ENCODE peak calls at places on chromosome 18, in four cellular contexts. L is HepG2, P is GM12878, H is K562. J is an unnamed sample.

GRCh38 chr18:7740815-7741214 is 173.7 kb downstream of the PTPRM start:
- DNase-seq in P (no peak), L (no peak), H (no peak), J (no peak)

GRCh38 chr18:80159713-80160636 is 50.9 kb downstream of the ADNP2 start:
- DNase-seq in P (no peak), H (no peak), L (no peak), J (no peak)

GRCh38 chr18:832085-832681 is 20.1 kb upstream of the YES1 start:
- DNase-seq in H (peak), P (no peak), L (peak), J (no peak)

GRCh38 chr18:50806208-50806616 is 13.6 kb downstream of the MRO start:
- DNase-seq in L (peak), H (peak), P (no peak), J (no peak)

GRCh38 chr18:66066191-66066590 is 315.4 kb downstream of the CDH7 start:
- DNase-seq in H (no peak), L (no peak), P (no peak), J (no peak)

GRCh38 chr18:79857082-79857661 is 59.4 kb downstream of the KCNG2 start:
- DNase-seq in H (peak), L (peak), P (no peak), J (peak)

GRCh38 chr18:845152-845819 is 33.2 kb upstream of the YES1 start:
- DNase-seq in L (peak), H (no peak), P (no peak), J (peak)

GRCh38 chr18:39455300-39455699 is 1889.7 kb upstream of the CELF4 start:
- DNase-seq in H (no peak), L (peak), P (no peak), J (no peak)

GRCh38 chr18:36850527-36851201 is 21.7 kb downstream of the KIAA1328 start:
- DNase-seq in L (peak), H (peak), P (no peak), J (no peak)

GRCh38 chr18:23495723-23496440 is 7.4 kb upstream of the RMC1 start:
- DNase-seq in H (no peak), L (no peak), P (no peak), J (no peak)

GRCh38 chr18:72833471-72833870 is 34.3 kb downstream of the NETO1 start:
- DNase-seq in H (no peak), P (no peak), L (no peak), J (no peak)

GRCh38 chr18:34224423-34225217 is at the start of gene NOL4:
- DNase-seq in P (no peak), H (no peak), L (peak), J (no peak)

GRCh38 chr18:4672152-4672551 is 217.0 kb upstream of the DLGAP1 start:
- DNase-seq in L (no peak), H (no peak), P (peak), J (no peak)

GRCh38 chr18:47817017-47817911 is 113.2 kb downstream of the SMAD2 start:
- DNase-seq in H (no peak), L (no peak), P (no peak), J (no peak)

GRCh38 chr18:77572537-77572936 is 322.9 kb downstream of the GALR1 start:
- DNase-seq in H (no peak), L (no peak), P (no peak), J (no peak)

GRCh38 chr18:51030537-51031258 is 685 bp downstream of the SMAD4 start:
- DNase-seq in L (peak), P (no peak), H (peak), J (peak)

GRCh38 chr18:75210274-75211001 is at the start of gene TSHZ1:
- DNase-seq in P (peak), H (peak), L (peak), J (peak)

GRCh38 chr18:73891572-73892421 is 255.8 kb downstream of the FBXO15 start:
- DNase-seq in P (no peak), H (peak), L (no peak), J (no peak)

GRCh38 chr18:64017870-64018269 is 48.0 kb downstream of the SERPINB8 start:
- DNase-seq in P (no peak), L (peak), H (no peak), J (peak)

GRCh38 chr18:54223568-54224241 is 764 bp downstream of the MBD2 start:
- DNase-seq in P (no peak), H (peak), L (no peak), J (peak)

GRCh38 chr18:51522338-51522737 is 324.9 kb upstream of the MEX3C start:
- DNase-seq in L (no peak), P (no peak), H (no peak), J (no peak)

GRCh38 chr18:31070206-31070605 is 27.7 kb upstream of the DSC3 start:
- DNase-seq in L (no peak), P (no peak), H (no peak), J (no peak)

GRCh38 chr18:394997-395383 is 105.5 kb downstream of the COLEC12 start:
- DNase-seq in P (no peak), H (no peak), L (no peak), J (no peak)

GRCh38 chr18:53864758-53865157 is 359.7 kb downstream of the MBD2 start:
- DNase-seq in L (no peak), H (no peak), P (no peak), J (no peak)

GRCh38 chr18:35707674-35708073 is 126.1 kb downstream of the GALNT1 start:
- DNase-seq in L (no peak), P (no peak), H (no peak), J (no peak)

GRCh38 chr18:36247036-36247435 is 50.5 kb upstream of the FHOD3 start:
- DNase-seq in P (no peak), L (no peak), H (no peak), J (no peak)

GRCh38 chr18:39497819-39498218 is 1932.2 kb upstream of the CELF4 start:
- DNase-seq in L (no peak), P (no peak), H (no peak), J (no peak)

GRCh38 chr18:68822926-68823325 is 25.0 kb downstream of the CCDC102B start:
- DNase-seq in L (no peak), H (no peak), P (no peak), J (no peak)

GRCh38 chr18:4831791-4832375 is 365.2 kb downstream of the AKAIN1 start:
- DNase-seq in L (no peak), P (no peak), H (no peak), J (no peak)

GRCh38 chr18:839224-840079 is 27.4 kb upstream of the YES1 start:
- DNase-seq in P (peak), H (peak), L (peak), J (peak)

GRCh38 chr18:22505136-22505535 is 87.4 kb upstream of the CTAGE1 start:
- DNase-seq in H (no peak), L (no peak), P (no peak), J (no peak)

GRCh38 chr18:3747176-3747973 is 297.4 kb downstream of the TGIF1 start:
- DNase-seq in P (no peak), L (no peak), H (no peak), J (no peak)

GRCh38 chr18:79765491-79766245 is 32.1 kb upstream of the KCNG2 start:
- DNase-seq in P (no peak), H (no peak), L (no peak), J (no peak)

GRCh38 chr18:61308795-61309393 is 24.3 kb upstream of the CDH20 start:
- DNase-seq in L (no peak), H (no peak), P (no peak), J (no peak)

GRCh38 chr18:36158261-36158867 is 28.7 kb downstream of the ELP2 start:
- DNase-seq in L (no peak), P (no peak), H (no peak), J (no peak)

GRCh38 chr18:9737814-9738160 is 29.7 kb downstream of the RAB31 start:
- DNase-seq in L (no peak), H (no peak), P (no peak), J (no peak)
- TF ChIP-seq RFX5 in L (no peak), H (no peak), P (no peak), J (no peak)

DNA sequence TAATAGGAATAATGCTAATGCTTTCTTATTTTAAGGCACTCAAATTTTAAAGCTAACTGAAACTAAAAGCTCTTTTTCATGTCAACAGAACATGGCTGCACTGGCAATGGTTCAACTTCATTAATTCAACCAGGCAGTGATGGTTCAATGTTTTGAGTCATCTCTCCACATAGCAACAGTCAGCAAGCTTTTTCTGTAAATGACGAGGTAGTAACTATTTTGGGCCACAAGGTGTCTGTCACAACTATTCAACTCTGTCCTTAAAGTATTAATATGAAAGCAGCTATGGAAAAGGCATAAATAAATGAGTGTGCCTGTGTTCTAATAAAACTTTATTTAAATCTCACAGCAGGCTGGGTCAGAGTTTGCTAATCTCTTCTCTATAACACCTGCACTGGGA is 1425.6 kb upstream of the PIK3C3 start:
- DNase-seq in L (peak), P (no peak), H (no peak), J (no peak)
- TF ChIP-seq CHD4 in L (no peak), P (no peak), H (no peak), J (no peak)

GRCh38 chr18:62531078-62531477 is 8.3 kb downstream of the ZCCHC2 start:
- DNase-seq in P (no peak), L (no peak), H (no peak), J (no peak)
- H3K4me2 ChIP-seq in P (peak), L (peak), H (no peak), J (no peak)

GRCh38 chr18:70380915-70381896 is 92.4 kb downstream of the SOCS6 start:
- DNase-seq in H (peak), L (peak), P (no peak), J (peak)
- TF ChIP-seq RFX5 in H (no peak), L (no peak), P (no peak), J (no peak)

GRCh38 chr18:49371786-49372185 is 88.7 kb downstream of the DYM start:
- DNase-seq in H (no peak), L (no peak), P (no peak), J (no peak)
- TF ChIP-seq CHD4 in H (no peak), L (no peak), P (no peak), J (no peak)

DNA sequence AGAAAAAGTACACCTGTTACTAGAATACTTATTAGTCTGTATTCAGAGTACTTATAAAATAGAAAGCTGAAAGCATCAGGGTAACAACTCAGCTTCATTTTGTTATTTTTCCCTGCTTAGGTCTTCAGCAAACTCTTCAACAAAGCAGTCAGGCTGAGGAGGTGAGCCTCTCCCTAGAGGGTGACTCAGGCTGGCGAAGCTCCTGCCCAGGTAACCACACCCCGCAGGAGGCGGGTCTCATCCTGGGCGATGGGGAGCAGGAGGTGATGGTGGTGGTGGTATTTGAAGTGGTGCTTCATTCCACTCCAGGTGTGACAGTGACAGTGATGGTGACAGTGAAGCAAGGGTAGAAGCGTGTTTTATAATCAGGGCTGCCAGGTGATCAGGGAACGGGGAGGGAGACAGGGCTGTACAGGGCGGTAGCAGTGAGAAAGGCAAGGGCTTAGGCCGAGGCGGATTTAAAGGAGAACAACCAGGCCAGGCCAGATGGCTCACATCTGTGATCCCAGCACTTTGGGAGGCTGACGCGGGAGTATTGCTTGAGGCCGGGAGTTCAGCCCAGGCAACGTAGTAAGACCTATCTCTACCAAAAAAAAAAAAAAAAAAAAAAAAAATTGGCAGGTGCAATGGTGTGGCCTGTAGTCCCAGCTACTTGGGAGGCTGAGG is 127.1 kb downstream of the SOCS6 start:
- DNase-seq in P (no peak), H (no peak), L (no peak), J (no peak)
- H3K4me2 ChIP-seq in P (no peak), H (no peak), L (no peak), J (peak)

GRCh38 chr18:41761329-41762028 is 193.6 kb upstream of the PIK3C3 start:
- DNase-seq in L (no peak), P (no peak), H (no peak), J (peak)
- TF ChIP-seq RFX5 in L (no peak), P (no peak), H (no peak), J (no peak)

GRCh38 chr18:45378308-45378707 is 237.0 kb upstream of the SLC14A2 start:
- DNase-seq in L (no peak), H (no peak), P (no peak), J (no peak)

GRCh38 chr18:45370190-45371010 is 244.9 kb upstream of the SLC14A2 start:
- DNase-seq in L (no peak), P (no peak), H (no peak), J (no peak)

GRCh38 chr18:45373286-45373880 is 241.9 kb upstream of the SLC14A2 start:
- DNase-seq in P (no peak), L (no peak), H (no peak), J (no peak)

GRCh38 chr18:45378933-45379332 is 236.3 kb upstream of the SLC14A2 start:
- DNase-seq in P (no peak), H (no peak), L (no peak), J (no peak)

DNA sequence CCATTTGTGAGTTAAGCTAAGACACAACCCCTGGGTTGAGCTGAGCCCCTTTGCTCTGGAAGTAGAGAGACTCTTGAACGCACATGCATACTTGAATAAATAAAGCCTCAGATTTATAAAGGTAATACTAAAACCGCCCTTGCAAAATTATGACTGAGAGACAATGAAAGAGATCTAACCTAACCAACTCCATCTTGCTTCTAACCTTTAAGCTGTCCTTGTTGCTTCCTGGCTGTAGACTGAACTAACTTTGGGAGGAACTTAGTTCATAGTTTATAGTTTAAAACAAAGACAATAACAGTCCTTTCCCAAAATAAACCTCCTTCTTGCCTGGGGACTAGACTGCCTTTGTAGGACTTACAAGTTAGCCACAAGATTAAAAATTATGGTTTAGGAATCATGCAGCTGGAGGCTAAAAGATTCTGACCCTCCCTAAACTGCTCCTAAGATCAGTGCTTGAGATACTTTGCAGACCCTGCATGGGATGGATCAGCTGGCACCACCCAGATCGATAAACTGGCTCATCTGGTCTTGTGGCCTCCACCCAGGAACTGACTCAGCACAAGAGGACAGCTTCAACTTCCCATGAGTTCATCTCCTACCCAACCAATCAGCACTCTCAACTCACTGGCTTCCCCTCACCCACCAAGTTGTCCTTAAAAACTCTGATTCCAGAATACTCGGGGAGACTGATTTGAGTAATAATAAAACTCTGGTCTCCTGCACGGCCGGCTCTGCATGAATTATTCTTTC is 240.2 kb upstream of the SLC14A2 start:
- DNase-seq in H (no peak), L (no peak), P (no peak), J (no peak)
- TF ChIP-seq CHD4 in H (no peak), L (no peak), P (no peak), J (no peak)

DNA sequence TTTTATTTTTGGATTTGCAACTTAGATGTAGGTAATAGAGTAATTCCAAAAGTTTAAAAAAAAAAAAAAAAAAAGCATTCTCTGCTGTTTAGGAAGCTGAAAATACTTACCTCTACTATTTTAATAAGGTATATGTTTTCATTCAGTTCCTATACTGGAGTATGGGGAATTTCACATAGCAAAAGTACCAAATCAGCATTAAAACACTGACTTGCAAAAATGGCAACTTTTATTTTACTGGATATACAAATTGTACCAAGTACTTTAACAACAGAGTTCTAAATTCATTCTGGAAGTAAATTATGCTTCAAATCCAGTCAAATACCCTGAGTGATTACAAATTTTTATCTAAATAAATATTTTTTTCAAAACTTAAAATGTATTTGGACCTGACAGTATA is 76.7 kb downstream of the TCF4 start:
- DNase-seq in P (no peak), L (no peak), H (no peak), J (no peak)
- H3K4me2 ChIP-seq in P (no peak), L (no peak), H (no peak), J (no peak)

DNA sequence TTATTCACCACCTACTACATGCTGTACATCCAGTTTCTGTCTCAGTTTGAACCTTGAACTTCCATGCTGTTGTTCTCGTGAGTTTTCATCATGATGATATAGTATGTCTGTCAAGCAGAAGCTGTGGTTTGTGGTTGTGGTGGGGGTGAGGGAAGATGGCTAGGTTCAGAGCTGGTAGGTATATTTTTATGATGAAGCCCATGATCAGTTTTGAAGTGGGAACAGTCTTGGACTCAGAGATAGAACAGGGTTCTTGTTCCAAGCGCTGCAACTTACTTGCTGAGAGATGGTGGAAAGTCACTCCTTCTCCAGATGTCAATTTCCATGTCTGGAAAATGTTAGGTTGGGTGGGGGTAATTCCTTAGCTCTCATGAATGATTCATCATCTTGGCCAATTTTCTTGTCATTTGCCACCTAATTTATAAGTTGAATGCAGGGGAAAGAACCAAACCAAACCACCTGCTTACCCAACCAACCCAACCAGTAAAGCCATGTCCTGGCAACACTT is 21.6 kb downstream of the PMAIP1 start:
- DNase-seq in L (no peak), H (no peak), P (no peak), J (no peak)
- TF ChIP-seq RFX5 in L (no peak), H (no peak), P (no peak), J (no peak)

J was measured in A549.